ENCODE peak calls at places on chromosomes 12 and 14, in nine cellular contexts. One of them, this sample, is unnamed.
A peak's percentile ranks its signal among the peaks of the same experiment; 100 is the strongest.

GRCh38 chr12:47317182-47317915 is 237.6 kb upstream of the AMIGO2 start:
- DNase-seq in tibial artery: no peak
- DNase-seq in mesenchymal stem cell: no peak
- DNase-seq in psoas muscle: no peak
- DNase-seq in heart right ventricle: no peak
- DNase-seq in SK-N-SH: no peak
- DNase-seq in upper lobe of left lung: no peak
- DNase-seq in transverse colon: no peak
- DNase-seq in neuronal stem cell: no peak
- DNase-seq in this sample: no peak

GRCh38 chr14:105935384-105935783 is 409.0 kb downstream of the TMEM121 start:
- DNase-seq in tibial artery: no peak
- DNase-seq in mesenchymal stem cell: no peak
- DNase-seq in psoas muscle: no peak
- DNase-seq in heart right ventricle: no peak
- DNase-seq in SK-N-SH: no peak
- DNase-seq in upper lobe of left lung: no peak
- DNase-seq in transverse colon: no peak
- DNase-seq in neuronal stem cell: no peak
- DNase-seq in this sample: no peak

GRCh38 chr12:26195250-26195640 is at the start of gene SSPN:
- DNase-seq in tibial artery: peak; percentile 56
- DNase-seq in mesenchymal stem cell: peak; percentile 44
- DNase-seq in psoas muscle: peak; percentile 87
- DNase-seq in heart right ventricle: peak; percentile 73
- DNase-seq in SK-N-SH: peak; percentile 80
- DNase-seq in upper lobe of left lung: peak; percentile 91
- DNase-seq in transverse colon: peak; percentile 64
- DNase-seq in neuronal stem cell: peak; percentile 12
- DNase-seq in this sample: peak; percentile 78

GRCh38 chr14:33307691-33308369 is 369.2 kb downstream of the NPAS3 start:
- DNase-seq in tibial artery: peak; percentile 20
- DNase-seq in mesenchymal stem cell: peak; percentile 6
- DNase-seq in psoas muscle: peak; percentile 64
- DNase-seq in heart right ventricle: peak; percentile 53
- DNase-seq in SK-N-SH: peak; percentile 27
- DNase-seq in upper lobe of left lung: no peak
- DNase-seq in transverse colon: no peak
- DNase-seq in neuronal stem cell: no peak
- DNase-seq in this sample: peak; percentile 20

GRCh38 chr14:37623552-37623951 is 28.1 kb downstream of the TTC6 start:
- DNase-seq in tibial artery: no peak
- DNase-seq in mesenchymal stem cell: peak; percentile 41
- DNase-seq in psoas muscle: no peak
- DNase-seq in heart right ventricle: no peak
- DNase-seq in SK-N-SH: no peak
- DNase-seq in upper lobe of left lung: no peak
- DNase-seq in transverse colon: no peak
- DNase-seq in neuronal stem cell: no peak
- DNase-seq in this sample: no peak

GRCh38 chr12:6267007-6267721 is 43.3 kb upstream of the PLEKHG6 start:
- DNase-seq in tibial artery: no peak
- DNase-seq in mesenchymal stem cell: no peak
- DNase-seq in psoas muscle: no peak
- DNase-seq in heart right ventricle: no peak
- DNase-seq in SK-N-SH: no peak
- DNase-seq in upper lobe of left lung: no peak
- DNase-seq in transverse colon: no peak
- DNase-seq in neuronal stem cell: no peak
- DNase-seq in this sample: no peak

GRCh38 chr12:12483438-12483837 is 79.2 kb downstream of the DUSP16 start:
- DNase-seq in tibial artery: no peak
- DNase-seq in mesenchymal stem cell: no peak
- DNase-seq in psoas muscle: no peak
- DNase-seq in heart right ventricle: no peak
- DNase-seq in SK-N-SH: no peak
- DNase-seq in upper lobe of left lung: no peak
- DNase-seq in transverse colon: no peak
- DNase-seq in neuronal stem cell: no peak
- DNase-seq in this sample: no peak

GRCh38 chr14:97640031-97640430 is 842.8 kb downstream of the VRK1 start:
- DNase-seq in tibial artery: no peak
- DNase-seq in mesenchymal stem cell: no peak
- DNase-seq in psoas muscle: no peak
- DNase-seq in heart right ventricle: no peak
- DNase-seq in SK-N-SH: no peak
- DNase-seq in upper lobe of left lung: no peak
- DNase-seq in transverse colon: no peak
- DNase-seq in neuronal stem cell: no peak
- DNase-seq in this sample: no peak

GRCh38 chr12:94220804-94221203 is 72.4 kb downstream of the PLXNC1 start:
- DNase-seq in tibial artery: no peak
- DNase-seq in mesenchymal stem cell: no peak
- DNase-seq in psoas muscle: no peak
- DNase-seq in heart right ventricle: no peak
- DNase-seq in SK-N-SH: no peak
- DNase-seq in upper lobe of left lung: no peak
- DNase-seq in transverse colon: no peak
- DNase-seq in neuronal stem cell: no peak
- DNase-seq in this sample: no peak

GRCh38 chr14:60085085-60085484 is 6.6 kb upstream of the PCNX4 start:
- DNase-seq in tibial artery: no peak
- DNase-seq in mesenchymal stem cell: no peak
- DNase-seq in psoas muscle: no peak
- DNase-seq in heart right ventricle: no peak
- DNase-seq in SK-N-SH: no peak
- DNase-seq in upper lobe of left lung: no peak
- DNase-seq in transverse colon: no peak
- DNase-seq in neuronal stem cell: no peak
- DNase-seq in this sample: no peak

GRCh38 chr12:10867381-10867780 is 16.7 kb downstream of the PRH1 start:
- DNase-seq in tibial artery: no peak
- DNase-seq in mesenchymal stem cell: no peak
- DNase-seq in psoas muscle: no peak
- DNase-seq in heart right ventricle: no peak
- DNase-seq in SK-N-SH: no peak
- DNase-seq in upper lobe of left lung: no peak
- DNase-seq in transverse colon: no peak
- DNase-seq in neuronal stem cell: no peak
- DNase-seq in this sample: no peak

GRCh38 chr12:78871566-78871965 is 7.0 kb downstream of the SYT1 start:
- DNase-seq in tibial artery: no peak
- DNase-seq in mesenchymal stem cell: no peak
- DNase-seq in psoas muscle: no peak
- DNase-seq in heart right ventricle: no peak
- DNase-seq in SK-N-SH: no peak
- DNase-seq in upper lobe of left lung: no peak
- DNase-seq in transverse colon: no peak
- DNase-seq in neuronal stem cell: no peak
- DNase-seq in this sample: no peak

GRCh38 chr12:116687888-116688287 is 50.0 kb downstream of the SPRING1 start:
- DNase-seq in tibial artery: no peak
- DNase-seq in mesenchymal stem cell: no peak
- DNase-seq in psoas muscle: peak; percentile 70
- DNase-seq in heart right ventricle: peak; percentile 29
- DNase-seq in SK-N-SH: peak; percentile 67
- DNase-seq in upper lobe of left lung: no peak
- DNase-seq in transverse colon: peak; percentile 22
- DNase-seq in neuronal stem cell: no peak
- DNase-seq in this sample: no peak

GRCh38 chr12:1799068-1799881 is 21.1 kb upstream of the LRTM2 start:
- DNase-seq in tibial artery: no peak
- DNase-seq in mesenchymal stem cell: no peak
- DNase-seq in psoas muscle: peak; percentile 45
- DNase-seq in heart right ventricle: no peak
- DNase-seq in SK-N-SH: peak; percentile 11
- DNase-seq in upper lobe of left lung: no peak
- DNase-seq in transverse colon: no peak
- DNase-seq in neuronal stem cell: no peak
- DNase-seq in this sample: no peak

GRCh38 chr12:56836800-56837663 is 73.9 kb downstream of the HSD17B6 start:
- DNase-seq in tibial artery: no peak
- DNase-seq in mesenchymal stem cell: peak; percentile 71
- DNase-seq in psoas muscle: no peak
- DNase-seq in heart right ventricle: no peak
- DNase-seq in SK-N-SH: no peak
- DNase-seq in upper lobe of left lung: no peak
- DNase-seq in transverse colon: no peak
- DNase-seq in neuronal stem cell: no peak
- DNase-seq in this sample: no peak

GRCh38 chr12:92297932-92298681 is 152.5 kb upstream of the BTG1 start:
- DNase-seq in tibial artery: peak; percentile 33
- DNase-seq in mesenchymal stem cell: peak; percentile 62
- DNase-seq in psoas muscle: no peak
- DNase-seq in heart right ventricle: no peak
- DNase-seq in SK-N-SH: no peak
- DNase-seq in upper lobe of left lung: no peak
- DNase-seq in transverse colon: no peak
- DNase-seq in neuronal stem cell: no peak
- DNase-seq in this sample: no peak

GRCh38 chr12:57839996-57840395 is 6.5 kb downstream of the CTDSP2 start:
- DNase-seq in tibial artery: no peak
- DNase-seq in mesenchymal stem cell: no peak
- DNase-seq in psoas muscle: peak; percentile 88
- DNase-seq in heart right ventricle: no peak
- DNase-seq in SK-N-SH: no peak
- DNase-seq in upper lobe of left lung: no peak
- DNase-seq in transverse colon: no peak
- DNase-seq in neuronal stem cell: no peak
- DNase-seq in this sample: no peak

GRCh38 chr12:91959220-91959619 is 186.4 kb downstream of the BTG1 start:
- DNase-seq in tibial artery: no peak
- DNase-seq in mesenchymal stem cell: no peak
- DNase-seq in psoas muscle: no peak
- DNase-seq in heart right ventricle: no peak
- DNase-seq in SK-N-SH: no peak
- DNase-seq in upper lobe of left lung: peak; percentile 46
- DNase-seq in transverse colon: no peak
- DNase-seq in neuronal stem cell: no peak
- DNase-seq in this sample: no peak

GRCh38 chr12:65220761-65221160 is 51.4 kb downstream of the LEMD3 start:
- DNase-seq in tibial artery: no peak
- DNase-seq in mesenchymal stem cell: no peak
- DNase-seq in psoas muscle: no peak
- DNase-seq in heart right ventricle: no peak
- DNase-seq in SK-N-SH: no peak
- DNase-seq in upper lobe of left lung: no peak
- DNase-seq in transverse colon: no peak
- DNase-seq in neuronal stem cell: no peak
- DNase-seq in this sample: no peak
- H3K36me3 ChIP-seq in tibial artery: peaks cover 31% of the 10 kb centered on the region
- H3K36me3 ChIP-seq in mesenchymal stem cell: peaks cover 34% of the 10 kb centered on the region
- H3K36me3 ChIP-seq in psoas muscle: no peaks in the 10 kb centered on the region
- H3K36me3 ChIP-seq in heart right ventricle: peaks cover 35% of the 10 kb centered on the region
- H3K36me3 ChIP-seq in SK-N-SH: peaks cover 56% of the 10 kb centered on the region
- H3K36me3 ChIP-seq in upper lobe of left lung: peaks cover 17% of the 10 kb centered on the region
- H3K36me3 ChIP-seq in transverse colon: peaks cover 32% of the 10 kb centered on the region
- H3K36me3 ChIP-seq in neuronal stem cell: no peaks in the 10 kb centered on the region
- H3K36me3 ChIP-seq in this sample: no peaks in the 10 kb centered on the region

DNA sequence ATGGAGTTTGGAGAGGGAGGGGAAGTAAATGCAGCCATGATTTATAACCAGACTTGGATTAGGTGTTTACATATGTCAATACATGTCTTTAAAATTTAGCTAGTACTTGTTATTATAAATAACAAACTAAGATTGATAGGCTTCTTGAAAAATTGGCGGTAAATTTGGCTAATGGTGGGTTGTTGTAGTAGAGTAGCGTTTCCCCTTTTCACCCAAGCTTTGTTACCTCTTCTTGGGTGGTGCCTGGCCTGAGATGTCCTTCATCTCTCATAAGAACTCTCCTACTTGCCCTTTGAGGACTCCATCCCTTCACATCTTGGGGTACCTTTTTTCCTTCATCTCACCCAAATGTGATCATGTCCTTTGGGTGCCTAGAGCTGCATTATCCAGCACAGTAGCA is 11.2 kb downstream of the MARK3 start:
- DNase-seq in tibial artery: no peak
- DNase-seq in mesenchymal stem cell: no peak
- DNase-seq in psoas muscle: no peak
- DNase-seq in heart right ventricle: no peak
- DNase-seq in SK-N-SH: no peak
- DNase-seq in upper lobe of left lung: no peak
- DNase-seq in transverse colon: no peak
- DNase-seq in neuronal stem cell: no peak
- DNase-seq in this sample: no peak
- H3K4me1 ChIP-seq in tibial artery: peaks cover 70% of the 10 kb centered on the region
- H3K4me1 ChIP-seq in mesenchymal stem cell: peaks cover 11% of the 10 kb centered on the region
- H3K4me1 ChIP-seq in psoas muscle: peaks cover 84% of the 10 kb centered on the region
- H3K4me1 ChIP-seq in heart right ventricle: peaks cover 84% of the 10 kb centered on the region
- H3K4me1 ChIP-seq in SK-N-SH: peaks cover 5% of the 10 kb centered on the region
- H3K4me1 ChIP-seq in upper lobe of left lung: peaks cover 70% of the 10 kb centered on the region
- H3K4me1 ChIP-seq in transverse colon: peaks cover 17% of the 10 kb centered on the region
- H3K4me1 ChIP-seq in neuronal stem cell: peaks cover 6% of the 10 kb centered on the region
- H3K4me1 ChIP-seq in this sample: peaks cover 19% of the 10 kb centered on the region

GRCh38 chr12:29728033-29728432 is 55.7 kb downstream of the TMTC1 start:
- DNase-seq in tibial artery: no peak
- DNase-seq in mesenchymal stem cell: no peak
- DNase-seq in psoas muscle: peak; percentile 72
- DNase-seq in heart right ventricle: no peak
- DNase-seq in SK-N-SH: no peak
- DNase-seq in upper lobe of left lung: no peak
- DNase-seq in transverse colon: no peak
- DNase-seq in neuronal stem cell: no peak
- DNase-seq in this sample: no peak
- H3K27ac ChIP-seq in tibial artery: peak overlapping the region; percentile 82
- H3K27ac ChIP-seq in mesenchymal stem cell: no peak overlapping the region
- H3K27ac ChIP-seq in psoas muscle: peak overlapping the region; percentile 85
- H3K27ac ChIP-seq in heart right ventricle: no peak overlapping the region
- H3K27ac ChIP-seq in SK-N-SH: no peak overlapping the region
- H3K27ac ChIP-seq in upper lobe of left lung: no peak overlapping the region
- H3K27ac ChIP-seq in transverse colon: peak overlapping the region; percentile 64
- H3K27ac ChIP-seq in neuronal stem cell: no peak overlapping the region
- H3K27ac ChIP-seq in this sample: no peak overlapping the region

GRCh38 chr12:67302162-67302561 is 33.0 kb downstream of the CAND1 start:
- DNase-seq in tibial artery: no peak
- DNase-seq in mesenchymal stem cell: no peak
- DNase-seq in psoas muscle: no peak
- DNase-seq in heart right ventricle: no peak
- DNase-seq in SK-N-SH: no peak
- DNase-seq in upper lobe of left lung: no peak
- DNase-seq in transverse colon: no peak
- DNase-seq in neuronal stem cell: no peak
- DNase-seq in this sample: no peak

GRCh38 chr12:67299936-67300335 is 30.8 kb downstream of the CAND1 start:
- DNase-seq in tibial artery: no peak
- DNase-seq in mesenchymal stem cell: no peak
- DNase-seq in psoas muscle: no peak
- DNase-seq in heart right ventricle: no peak
- DNase-seq in SK-N-SH: no peak
- DNase-seq in upper lobe of left lung: no peak
- DNase-seq in transverse colon: no peak
- DNase-seq in neuronal stem cell: no peak
- DNase-seq in this sample: no peak

DNA sequence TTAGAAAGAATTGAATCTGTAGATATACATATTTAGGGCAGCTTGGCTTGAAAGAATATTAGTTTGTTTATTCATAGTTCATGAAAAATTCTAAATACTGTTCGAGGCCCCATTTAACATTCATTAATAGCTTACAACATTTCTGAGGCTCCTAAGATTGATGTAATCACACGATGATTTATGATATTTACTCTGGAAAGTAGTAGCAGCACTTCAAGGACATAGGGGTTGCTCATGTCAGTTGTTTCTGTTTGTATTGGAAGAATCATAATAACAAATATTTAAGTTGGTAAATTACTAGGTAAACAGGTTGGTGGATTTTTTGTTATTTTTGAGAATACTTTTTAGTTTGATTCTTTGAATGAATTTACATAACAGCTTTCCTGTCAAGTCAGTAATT is 30.4 kb downstream of the CAND1 start:
- DNase-seq in tibial artery: no peak
- DNase-seq in mesenchymal stem cell: no peak
- DNase-seq in psoas muscle: no peak
- DNase-seq in heart right ventricle: no peak
- DNase-seq in SK-N-SH: no peak
- DNase-seq in upper lobe of left lung: no peak
- DNase-seq in transverse colon: no peak
- DNase-seq in neuronal stem cell: no peak
- DNase-seq in this sample: no peak
- H3K36me3 ChIP-seq in tibial artery: peaks cover 15% of the 10 kb centered on the region
- H3K36me3 ChIP-seq in mesenchymal stem cell: peaks cover 88% of the 10 kb centered on the region
- H3K36me3 ChIP-seq in psoas muscle: no peaks in the 10 kb centered on the region
- H3K36me3 ChIP-seq in heart right ventricle: peaks cover 73% of the 10 kb centered on the region
- H3K36me3 ChIP-seq in SK-N-SH: peaks cover 86% of the 10 kb centered on the region
- H3K36me3 ChIP-seq in upper lobe of left lung: peaks cover 37% of the 10 kb centered on the region
- H3K36me3 ChIP-seq in transverse colon: peaks cover 21% of the 10 kb centered on the region
- H3K36me3 ChIP-seq in neuronal stem cell: peaks cover 5% of the 10 kb centered on the region
- H3K36me3 ChIP-seq in this sample: no peaks in the 10 kb centered on the region

This sample was measured in uterus.